ENCODE peak calls at places on chromosome 20, in nine cellular contexts. K is OCI-LY7; X is CD8-positive, alpha-beta memory T cell; B is heart right ventricle; F is AG04450; L is mesendoderm; D is coronary artery; G is H9; W is A549. V is an unnamed sample.
A peak's percentile ranks its signal among the peaks of the same experiment; 100 is the strongest.

GRCh38 chr20:50226093-50226974 is 35.7 kb downstream of the CEBPB start:
- DNase-seq in K (no peak), X (no peak), B (no peak), F (no peak), L (no peak), D (no peak), G (no peak), W (no peak), V (no peak)

GRCh38 chr20:58141971-58142842 is 86.2 kb downstream of the ANKRD60 start:
- DNase-seq in K (no peak), X (no peak), B (no peak), F (no peak), L (no peak), D (peak; percentile 65), G (peak; percentile 5), W (no peak), V (no peak)

GRCh38 chr20:18666803-18667460 is 79.1 kb downstream of the DTD1 start:
- DNase-seq in K (no peak), X (no peak), B (no peak), F (no peak), L (peak; percentile 3), D (no peak), G (no peak), W (no peak), V (no peak)

GRCh38 chr20:8255945-8256632 is 124.0 kb downstream of the PLCB1 start:
- DNase-seq in K (no peak), X (no peak), B (no peak), F (no peak), L (peak; percentile 7), D (no peak), G (no peak), W (no peak), V (no peak)

GRCh38 chr20:50193169-50193850 is 2.7 kb downstream of the CEBPB start:
- DNase-seq in K (no peak), X (no peak), B (no peak), F (no peak), L (no peak), D (no peak), G (peak; percentile 29), W (no peak), V (no peak)

GRCh38 chr20:32585519-32586127 is 490 bp upstream of the NOL4L start:
- DNase-seq in K (no peak), X (no peak), B (no peak), F (no peak), L (no peak), D (no peak), G (no peak), W (no peak), V (no peak)

GRCh38 chr20:24289737-24290481 is 179.5 kb upstream of the SYNDIG1 start:
- DNase-seq in K (no peak), X (no peak), B (no peak), F (no peak), L (peak; percentile 11), D (no peak), G (peak; percentile 38), W (no peak), V (no peak)

GRCh38 chr20:17617868-17618672 is 48.2 kb downstream of the DSTN start:
- DNase-seq in K (no peak), X (no peak), B (no peak), F (no peak), L (no peak), D (peak; percentile 72), G (peak; percentile 25), W (no peak), V (no peak)

GRCh38 chr20:54397292-54398155 is 77.9 kb upstream of the DOK5 start:
- DNase-seq in K (no peak), X (no peak), B (no peak), F (no peak), L (peak; percentile 27), D (no peak), G (no peak), W (no peak), V (no peak)

GRCh38 chr20:57996936-57997629 is 231.4 kb downstream of the ANKRD60 start:
- DNase-seq in K (no peak), X (no peak), B (no peak), F (no peak), L (no peak), D (no peak), G (no peak), W (peak; percentile 42), V (no peak)

GRCh38 chr20:3374296-3374695 is 33.2 kb downstream of the DNAAF9 start:
- DNase-seq in K (no peak), X (no peak), B (no peak), F (no peak), L (no peak), D (no peak), G (no peak), W (no peak), V (no peak)

GRCh38 chr20:57774111-57774880 is 64.5 kb upstream of the PMEPA1 start:
- DNase-seq in K (no peak), X (no peak), B (no peak), F (no peak), L (no peak), D (peak; percentile 72), G (no peak), W (no peak), V (no peak)

GRCh38 chr20:53678990-53679596 is 85.5 kb upstream of the ZNF217 start:
- DNase-seq in K (no peak), X (no peak), B (no peak), F (no peak), L (no peak), D (no peak), G (no peak), W (no peak), V (no peak)

GRCh38 chr20:20076297-20077065 is 24.1 kb downstream of the CFAP61 start:
- DNase-seq in K (no peak), X (no peak), B (no peak), F (peak; percentile 24), L (no peak), D (no peak), G (no peak), W (no peak), V (no peak)

GRCh38 chr20:43821795-43822194 is 92.9 kb upstream of the TOX2 start:
- DNase-seq in K (no peak), X (no peak), B (no peak), F (no peak), L (no peak), D (no peak), G (no peak), W (no peak), V (no peak)

DNA sequence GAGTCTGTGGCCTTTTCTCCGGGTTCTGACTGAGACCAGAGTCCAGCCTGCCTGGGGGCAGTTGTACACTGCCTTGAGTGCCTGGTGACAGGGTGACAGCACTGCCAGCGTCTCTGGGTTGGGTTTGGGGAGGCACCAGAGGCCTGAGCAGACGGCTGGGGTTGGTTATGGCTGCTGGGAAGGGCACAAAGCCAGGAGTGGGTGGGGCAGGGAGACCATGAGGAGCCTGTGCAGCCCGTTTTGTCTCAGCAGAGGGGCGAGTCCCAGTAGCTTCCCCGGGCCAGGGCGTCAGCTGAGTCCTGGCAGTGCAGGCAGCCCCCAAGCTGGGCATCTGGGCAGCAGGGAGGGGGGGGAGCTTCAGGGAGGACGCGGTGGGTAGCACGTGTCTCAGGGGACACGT is 15.3 kb upstream of the SULF2 start:
- DNase-seq in K (no peak), X (no peak), B (no peak), F (no peak), L (no peak), D (no peak), G (no peak), W (no peak), V (no peak)
- H3K27ac ChIP-seq in K (no peak overlapping the region), X (no peak overlapping the region), B (no peak overlapping the region), F (no peak overlapping the region), L (no peak overlapping the region), D (no peak overlapping the region), G (no peak overlapping the region), W (no peak overlapping the region), V (no peak overlapping the region)

GRCh38 chr20:5729348-5729747 is 20.9 kb upstream of the SHLD1 start:
- DNase-seq in K (no peak), X (no peak), B (no peak), F (peak; percentile 48), L (no peak), D (no peak), G (no peak), W (no peak), V (no peak)
- H3K27ac ChIP-seq in K (no peak overlapping the region), X (no peak overlapping the region), B (no peak overlapping the region), F (no peak overlapping the region), L (no peak overlapping the region), D (no peak overlapping the region), G (no peak overlapping the region), W (peak overlapping the region; percentile 56), V (no peak overlapping the region)

GRCh38 chr20:38843346-38843745 is 37.8 kb downstream of the PPP1R16B start:
- DNase-seq in K (peak; percentile 36), X (no peak), B (no peak), F (no peak), L (no peak), D (no peak), G (no peak), W (no peak), V (no peak)
- H3K27ac ChIP-seq in K (peak overlapping the region; percentile 99), X (peak overlapping the region; percentile 41), B (no peak overlapping the region), F (no peak overlapping the region), L (no peak overlapping the region), D (no peak overlapping the region), G (no peak overlapping the region), W (no peak overlapping the region), V (no peak overlapping the region)

DNA sequence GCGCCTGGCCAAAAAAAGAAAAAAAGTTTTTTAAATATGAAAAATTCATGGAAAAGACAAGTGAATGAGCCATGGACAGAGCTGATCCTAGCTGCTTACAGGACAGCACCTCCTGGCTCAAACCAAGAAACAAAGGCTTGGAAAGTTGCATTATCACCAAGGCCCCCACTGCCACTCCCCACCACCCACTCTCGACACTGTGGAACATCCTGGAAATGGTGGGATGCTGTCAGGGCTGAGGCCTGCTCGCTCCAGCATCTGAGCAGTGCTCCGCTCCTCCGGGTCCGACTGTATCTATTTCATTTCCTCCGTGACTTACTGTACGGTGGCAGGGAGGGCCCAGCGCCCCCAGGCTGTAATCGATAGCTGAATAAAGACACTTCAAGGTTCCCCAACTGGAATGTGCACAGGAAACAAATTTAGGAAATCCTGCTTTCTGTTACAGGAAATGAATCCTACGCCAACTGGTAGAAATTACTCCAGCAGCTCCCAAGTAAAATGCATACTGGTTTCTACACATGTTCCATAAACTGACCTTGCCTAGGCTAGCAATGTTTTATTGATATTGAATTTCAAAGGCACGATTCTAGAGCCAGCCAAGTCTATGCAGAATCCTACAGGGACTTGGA is 109.5 kb upstream of the NFATC2 start:
- DNase-seq in K (no peak), X (no peak), B (no peak), F (no peak), L (no peak), D (no peak), G (no peak), W (no peak), V (peak; percentile 88)
- H3K27ac ChIP-seq in K (peak overlapping the region; percentile 17), X (no peak overlapping the region), B (no peak overlapping the region), F (no peak overlapping the region), L (no peak overlapping the region), D (no peak overlapping the region), G (no peak overlapping the region), W (no peak overlapping the region), V (peak overlapping the region; percentile 76)

V was measured in SK-N-MC.